ENCODE peak calls at places on chromosomes 6 and 20, in six cellular contexts. A is AG09309, G is AG04449, Z is IMR-90, E is ovary, T is astrocyte of the spinal cord. R is an unnamed sample.

GRCh38 chr6:43951063-43951755 is 176.0 kb downstream of the MRPL14 start:
- DNase-seq in E (no peak), T (no peak), G (no peak), A (no peak), Z (no peak), R (no peak)

GRCh38 chr6:72519871-72520270 is 102.0 kb upstream of the KCNQ5 start:
- DNase-seq in G (no peak), T (no peak), E (no peak), Z (no peak), A (no peak), R (no peak)

GRCh38 chr6:131970460-131970859 is 19.3 kb upstream of the CCN2 start:
- DNase-seq in E (no peak), Z (no peak), T (no peak), A (no peak), G (no peak), R (no peak)

GRCh38 chr6:136077834-136078576 is 172.1 kb downstream of the MTFR2 start:
- DNase-seq in Z (peak), T (peak), A (peak), E (no peak), G (peak), R (no peak)

GRCh38 chr6:66429220-66429619 is 722.2 kb upstream of the EYS start:
- DNase-seq in Z (peak), T (no peak), E (no peak), A (no peak), G (no peak), R (no peak)

GRCh38 chr6:166502453-166502852 is 84.0 kb downstream of the RAMACL start:
- DNase-seq in T (no peak), G (no peak), E (peak), A (no peak), Z (no peak), R (no peak)

GRCh38 chr6:49618257-49618656 is 18.4 kb downstream of the RHAG start:
- DNase-seq in Z (no peak), G (no peak), E (no peak), A (no peak), T (no peak), R (no peak)

GRCh38 chr6:36874016-36874442 is 574 bp downstream of the PPIL1 start:
- DNase-seq in Z (peak), T (no peak), G (no peak), A (no peak), E (no peak), R (no peak)

GRCh38 chr20:46251211-46251673 is 57.1 kb downstream of the CDH22 start:
- DNase-seq in Z (no peak), T (no peak), A (no peak), E (no peak), G (no peak), R (no peak)

GRCh38 chr6:13466304-13467215 is 20.8 kb downstream of the GFOD1 start:
- DNase-seq in T (no peak), A (no peak), E (no peak), Z (no peak), G (no peak), R (no peak)

GRCh38 chr6:68777956-68778355 is 142.9 kb downstream of the ADGRB3 start:
- DNase-seq in Z (peak), G (no peak), A (no peak), T (peak), E (no peak), R (no peak)

GRCh38 chr6:57220083-57220703 is 1.9 kb downstream of the RAB23 start:
- DNase-seq in E (no peak), Z (no peak), A (no peak), T (no peak), G (no peak), R (no peak)

GRCh38 chr6:87722831-87723726 is 21.0 kb upstream of the AKIRIN2 start:
- DNase-seq in G (peak), E (peak), A (peak), T (peak), Z (peak), R (peak)

GRCh38 chr6:93989630-93990029 is 570.3 kb upstream of the EPHA7 start:
- DNase-seq in E (no peak), G (no peak), A (no peak), Z (no peak), T (no peak), R (no peak)

GRCh38 chr6:77456531-77457248 is 6.6 kb downstream of the HTR1B start:
- DNase-seq in G (peak), Z (peak), T (peak), A (peak), E (no peak), R (peak)

GRCh38 chr6:46263709-46264091 is 92.9 kb upstream of the ENPP5 start:
- DNase-seq in T (peak), G (peak), Z (peak), E (no peak), A (peak), R (no peak)

GRCh38 chr6:137352859-137353258 is 133.7 kb upstream of the IFNGR1 start:
- DNase-seq in E (no peak), Z (no peak), T (no peak), G (no peak), A (no peak), R (peak)

GRCh38 chr6:99603421-99604160 is 3.0 kb upstream of the PRDM13 start:
- DNase-seq in T (peak), Z (peak), E (no peak), G (no peak), A (no peak), R (no peak)

GRCh38 chr6:37667050-37667814 is 30.5 kb downstream of the MDGA1 start:
- DNase-seq in E (no peak), Z (peak), T (no peak), G (peak), A (no peak), R (no peak)

GRCh38 chr20:44911264-44911921 is 1.5 kb downstream of the PABPC1L start:
- DNase-seq in A (no peak), E (no peak), T (peak), G (no peak), Z (peak), R (peak)

GRCh38 chr6:33406161-33406560 is 4.7 kb upstream of the PHF1 start:
- DNase-seq in A (no peak), E (no peak), G (no peak), T (no peak), Z (no peak), R (no peak)

GRCh38 chr20:37929366-37930014 is 26.6 kb downstream of the VSTM2L start:
- DNase-seq in G (no peak), E (no peak), T (no peak), A (no peak), Z (no peak), R (no peak)

GRCh38 chr6:124927806-124928205 is 34.4 kb upstream of the RNF217 start:
- DNase-seq in G (no peak), Z (peak), A (no peak), E (no peak), T (peak), R (no peak)

GRCh38 chr6:55069132-55069781 is 105.1 kb upstream of the HCRTR2 start:
- DNase-seq in Z (peak), G (no peak), E (no peak), A (peak), T (peak), R (peak)

GRCh38 chr20:58552366-58552934 is 37.3 kb upstream of the APCDD1L start:
- DNase-seq in T (no peak), G (no peak), Z (no peak), A (no peak), E (no peak), R (no peak)

GRCh38 chr20:61850457-61850856 is 215.2 kb downstream of the TAF4 start:
- DNase-seq in Z (no peak), T (no peak), E (no peak), A (no peak), G (no peak), R (no peak)

GRCh38 chr6:44508646-44509045 is 121.1 kb downstream of the CDC5L start:
- DNase-seq in T (peak), Z (peak), A (peak), G (peak), E (no peak), R (no peak)

GRCh38 chr6:17835784-17836183 is 129.1 kb upstream of the NUP153 start:
- DNase-seq in A (no peak), E (no peak), Z (no peak), T (no peak), G (no peak), R (no peak)

GRCh38 chr20:58173930-58174707 is 54.3 kb downstream of the ANKRD60 start:
- DNase-seq in A (no peak), T (no peak), G (no peak), Z (no peak), E (no peak), R (no peak)

GRCh38 chr20:43379239-43379917 is 78.3 kb upstream of the SRSF6 start:
- DNase-seq in A (peak), G (peak), Z (peak), E (no peak), T (peak), R (peak)

GRCh38 chr6:39304951-39305350 is 9.3 kb downstream of the KCNK17 start:
- DNase-seq in A (no peak), G (no peak), E (no peak), T (no peak), Z (no peak), R (no peak)

GRCh38 chr20:58788896-58789295 is 61.8 kb downstream of the GNAS-AS1 start:
- DNase-seq in G (no peak), E (no peak), T (no peak), Z (no peak), A (no peak), R (no peak)

GRCh38 chr20:5180933-5181332 is 54.1 kb downstream of the CDS2 start:
- DNase-seq in A (no peak), E (no peak), G (no peak), Z (peak), T (no peak), R (no peak)

GRCh38 chr6:131602913-131603312 is 25.1 kb downstream of the MED23 start:
- DNase-seq in A (peak), G (peak), E (no peak), Z (peak), T (peak), R (peak)

GRCh38 chr20:51434556-51435256 is 107.8 kb downstream of the NFATC2 start:
- DNase-seq in A (peak), Z (peak), T (peak), E (no peak), G (peak), R (peak)

DNA sequence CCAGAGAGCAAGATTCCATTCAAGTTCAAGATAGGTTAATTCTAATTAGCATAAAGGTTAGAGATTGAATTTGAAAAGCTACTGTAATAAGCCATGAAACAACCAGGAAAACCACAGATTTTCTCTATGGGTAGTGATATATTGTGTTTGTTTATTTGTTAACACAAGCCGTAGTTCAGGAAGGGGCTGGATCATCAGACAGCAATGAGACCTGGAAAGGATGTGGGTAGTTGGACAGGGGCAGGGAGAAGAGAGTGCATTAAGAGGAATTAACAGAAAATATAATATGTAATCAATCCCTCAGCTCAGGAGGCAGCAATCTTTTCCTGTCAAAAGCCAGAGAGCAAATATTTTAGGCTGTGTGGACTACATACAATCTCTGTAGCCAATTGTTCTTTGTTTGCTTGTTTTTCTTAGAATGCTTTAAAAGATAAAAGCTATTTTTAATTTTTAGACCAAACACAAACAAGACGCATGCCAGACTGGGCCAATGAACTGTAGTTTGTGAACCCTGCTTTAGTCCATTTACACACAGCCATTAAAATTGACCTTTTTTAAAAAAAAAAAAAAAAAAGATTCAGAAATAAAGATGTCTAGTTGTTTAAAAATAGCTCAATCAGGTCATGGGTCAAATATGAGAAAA is 398.7 kb upstream of the MARCKS start:
- DNase-seq in T (no peak), G (no peak), A (no peak), Z (peak), E (no peak), R (no peak)
- TF ChIP-seq CTCF in T (no peak), G (no peak), A (no peak), Z (no peak), E (no peak), R (no peak)

GRCh38 chr20:24543741-24544140 is 74.3 kb downstream of the SYNDIG1 start:
- DNase-seq in E (no peak), Z (no peak), T (no peak), G (no peak), A (no peak), R (no peak)
- H3K4me3 ChIP-seq in E (no peak), Z (no peak), T (no peak), G (no peak), A (no peak), R (no peak)

DNA sequence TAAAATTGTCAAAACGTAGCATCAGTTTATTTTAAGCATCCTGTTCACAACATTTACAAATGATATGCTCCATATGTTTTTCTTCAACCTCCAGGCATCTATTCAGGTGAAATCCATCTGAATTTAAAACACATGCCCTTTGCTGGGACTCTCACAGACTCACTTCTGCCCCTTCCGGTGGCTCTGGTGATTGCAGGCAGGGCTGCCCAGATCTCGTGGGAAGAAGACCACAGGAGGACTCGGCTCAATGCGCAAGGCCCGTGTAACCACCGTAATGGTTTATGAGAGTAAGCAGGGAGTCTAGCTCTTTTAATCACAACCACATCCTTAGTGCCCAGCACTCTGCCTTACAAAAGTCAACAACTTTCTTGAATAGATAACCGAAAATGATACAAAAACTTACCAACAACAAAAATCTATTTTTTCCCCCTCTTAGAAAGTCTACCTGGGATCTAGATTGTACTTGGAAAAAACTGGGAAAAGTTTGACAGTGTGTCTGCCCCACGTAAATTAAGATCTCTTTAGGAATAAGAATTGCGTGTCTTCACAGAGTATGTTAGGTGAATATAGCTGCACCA is 139.1 kb downstream of the KIF16B start:
- DNase-seq in Z (peak), T (peak), A (no peak), G (no peak), E (peak), R (no peak)
- TF ChIP-seq CTCF in Z (peak), T (peak), A (peak), G (peak), E (no peak), R (peak)

GRCh38 chr20:53216856-53217576 is 244.9 kb downstream of the TSHZ2 start:
- DNase-seq in A (no peak), T (peak), E (peak), Z (no peak), G (no peak), R (no peak)
- H3K4me3 ChIP-seq in A (no peak), T (no peak), E (no peak), Z (no peak), G (no peak), R (no peak)

GRCh38 chr6:32154514-32155161 is 697 bp downstream of the PPT2 start:
- DNase-seq in A (no peak), T (peak), G (no peak), Z (peak), E (peak), R (no peak)

GRCh38 chr6:32152414-32153251 is 894 bp upstream of the PRRT1 start:
- DNase-seq in Z (peak), E (peak), A (no peak), G (no peak), T (peak), R (no peak)

GRCh38 chr6:32151885-32152311 is at the start of gene PRRT1:
- DNase-seq in T (no peak), Z (no peak), E (peak), A (no peak), G (no peak), R (no peak)

GRCh38 chr6:32153835-32154513 is at the start of gene PPT2:
- DNase-seq in T (peak), G (peak), E (peak), Z (peak), A (peak), R (no peak)

DNA sequence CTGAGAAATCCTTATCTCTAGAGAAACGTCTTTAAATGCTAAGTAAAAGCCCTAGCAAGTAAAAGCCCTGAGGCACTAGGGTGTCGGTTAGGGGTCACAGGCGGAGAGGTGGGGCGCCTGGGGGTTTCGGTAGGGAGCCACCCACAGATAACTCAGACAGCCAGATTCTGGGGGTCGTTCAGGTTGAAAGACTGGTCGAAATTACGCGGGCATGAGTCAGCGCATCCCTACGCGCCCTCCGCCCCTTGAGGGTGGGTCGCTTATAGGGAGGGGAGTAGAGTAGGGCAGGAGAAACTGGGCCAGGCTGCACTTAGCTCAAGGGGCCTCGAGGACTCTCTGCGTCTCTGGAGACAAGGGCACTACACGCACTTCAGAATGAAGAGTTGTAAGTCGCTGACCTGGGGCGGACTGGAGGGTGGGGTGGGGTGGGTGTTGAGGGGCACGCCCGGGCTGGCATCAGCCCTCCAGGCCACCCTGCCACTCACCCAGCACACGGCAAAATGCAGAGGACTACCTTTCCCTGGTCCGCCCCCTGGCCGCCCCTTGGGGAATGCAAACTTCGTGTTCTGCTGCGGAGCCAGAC is 598 bp upstream of the PPT2 start:
- DNase-seq in T (no peak), A (no peak), G (no peak), E (peak), Z (peak), R (no peak)
- TF ChIP-seq CTCF in T (peak), A (peak), G (peak), E (no peak), Z (peak), R (peak)

GRCh38 chr6:158972241-158973233 is 27.5 kb downstream of the RSPH3 start:
- DNase-seq in G (no peak), E (no peak), Z (peak), T (peak), A (peak), R (peak)

GRCh38 chr6:158978752-158979151 is 21.2 kb downstream of the RSPH3 start:
- DNase-seq in G (no peak), A (no peak), T (peak), E (no peak), Z (peak), R (no peak)

GRCh38 chr6:158977373-158977772 is 22.6 kb downstream of the RSPH3 start:
- DNase-seq in A (no peak), E (no peak), G (no peak), T (no peak), Z (no peak), R (no peak)
- H3K4me3 ChIP-seq in A (no peak), E (no peak), G (no peak), T (no peak), Z (no peak), R (no peak)

DNA sequence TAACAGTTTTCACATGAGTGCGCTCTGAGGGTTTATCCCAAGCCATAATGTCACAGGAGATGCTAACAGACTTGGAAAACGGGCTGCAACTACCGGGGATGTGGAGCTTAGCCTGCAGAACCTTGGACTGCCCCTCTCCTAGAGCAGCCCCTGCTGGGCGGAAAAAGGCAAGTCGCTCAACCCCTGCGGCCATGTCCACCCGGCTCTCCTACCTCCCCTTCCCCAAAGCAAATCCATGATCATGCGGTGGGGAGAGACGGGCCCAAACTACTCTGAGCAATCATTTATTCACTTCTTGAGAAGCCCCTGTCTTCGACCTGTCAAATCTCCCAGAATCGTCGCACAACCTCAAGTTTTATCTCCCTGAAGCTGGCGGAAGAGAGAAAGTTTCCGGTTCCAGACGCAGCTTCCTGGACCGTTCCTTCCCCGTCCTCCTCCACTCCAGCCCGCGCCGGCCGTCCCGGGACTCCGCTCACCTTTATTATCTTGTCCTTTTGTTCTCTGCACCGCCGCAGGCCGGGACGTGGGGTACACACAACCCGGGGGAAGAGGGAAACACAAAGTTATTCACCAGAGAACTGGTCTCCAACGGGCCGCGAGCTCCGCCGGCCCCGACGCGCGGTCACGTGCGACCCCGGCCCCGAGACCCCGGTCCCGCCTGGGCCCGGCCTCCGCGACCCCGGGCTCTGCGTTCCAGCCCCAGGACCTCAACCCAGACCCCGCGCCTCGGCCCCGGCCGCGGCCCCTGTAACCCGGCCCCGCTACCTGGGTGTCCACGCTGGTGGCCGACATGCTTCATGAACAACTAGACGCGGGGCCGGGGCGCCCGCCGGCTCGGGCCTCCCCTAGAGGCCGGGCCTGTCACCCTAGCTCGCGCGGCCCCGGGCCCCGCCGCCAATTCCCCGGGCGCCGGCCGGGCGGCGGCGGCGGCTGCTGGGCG is 560 bp downstream of the YTHDF1 start:
- DNase-seq in Z (peak), E (peak), G (no peak), A (no peak), T (peak), R (no peak)
- TF ChIP-seq CTCF in Z (peak), E (no peak), G (peak), A (peak), T (peak), R (peak)

GRCh38 chr6:105188251-105188650 is 8.4 kb upstream of the POPDC3 start:
- DNase-seq in T (no peak), E (no peak), A (no peak), G (no peak), Z (no peak), R (no peak)
- H3K4me3 ChIP-seq in T (no peak), E (no peak), A (no peak), G (no peak), Z (no peak), R (no peak)

R was measured in epithelial cell of proximal tubule.